ENCODE peak calls at places on chromosomes 11 and 22, in four cellular contexts. S is tibial artery, U is cardiac muscle cell, G is stomach. B is an unnamed sample.

GRCh38 chr11:7585816-7586215 is 72.0 kb downstream of the PPFIBP2 start:
- DNase-seq in U (no peak), G (no peak), S (no peak), B (no peak)

GRCh38 chr22:26658671-26659478 is 1.5 kb downstream of the MIAT start:
- DNase-seq in G (peak; percentile 40), U (no peak), S (no peak), B (no peak)

GRCh38 chr11:110645253-110645652 is 67.0 kb downstream of the ARHGAP20 start:
- DNase-seq in G (no peak), U (no peak), S (no peak), B (no peak)

GRCh38 chr11:114395776-114396175 is 4.5 kb downstream of the C11orf71 start:
- DNase-seq in U (no peak), S (no peak), G (no peak), B (no peak)

GRCh38 chr11:100004541-100004940 is 682.5 kb upstream of the ARHGAP42 start:
- DNase-seq in U (no peak), S (no peak), G (no peak), B (no peak)

GRCh38 chr11:14773755-14774154 is 118.3 kb downstream of the CYP2R1 start:
- DNase-seq in G (no peak), S (no peak), U (no peak), B (no peak)

GRCh38 chr11:2837096-2837601 is 48.4 kb downstream of the CDKN1C start:
- DNase-seq in U (peak; percentile 97), G (peak; percentile 82), S (peak; percentile 82), B (peak; percentile 83)

GRCh38 chr11:131688056-131688693 is 317.8 kb downstream of the NTM start:
- DNase-seq in G (peak; percentile 37), S (peak; percentile 37), U (peak; percentile 68), B (no peak)

GRCh38 chr22:44616882-44617655 is 84.9 kb upstream of the PRR5 start:
- DNase-seq in U (no peak), G (no peak), S (no peak), B (no peak)

GRCh38 chr22:43783777-43784176 is 28.3 kb downstream of the EFCAB6 start:
- DNase-seq in G (no peak), S (no peak), U (no peak), B (no peak)

GRCh38 chr22:50702821-50703725 is 30.4 kb downstream of the SHANK3 start:
- DNase-seq in U (no peak), G (no peak), S (no peak), B (peak; percentile 55)

GRCh38 chr11:35531246-35531645 is 5.8 kb upstream of the PAMR1 start:
- DNase-seq in G (no peak), S (no peak), U (no peak), B (no peak)

GRCh38 chr11:82494988-82495432 is 238.7 kb downstream of the FAM181B start:
- DNase-seq in G (no peak), U (peak; percentile 26), S (no peak), B (no peak)

GRCh38 chr11:14386895-14387480 is 28.0 kb upstream of the RRAS2 start:
- DNase-seq in U (peak; percentile 37), G (no peak), S (no peak), B (no peak)

GRCh38 chr22:23556026-23556620 is 24.0 kb downstream of the IGLL1 start:
- DNase-seq in G (no peak), U (no peak), S (no peak), B (peak; percentile 52)

GRCh38 chr11:112693781-112694180 is 267.4 kb upstream of the NCAM1 start:
- DNase-seq in U (no peak), S (no peak), G (no peak), B (no peak)

GRCh38 chr11:118353084-118353710 is 6.2 kb upstream of the UBE4A start:
- DNase-seq in S (no peak), G (no peak), U (peak; percentile 10), B (no peak)

GRCh38 chr11:111918390-111919256 is at the start of gene C11orf52:
- DNase-seq in S (no peak), U (peak; percentile 73), G (peak; percentile 89), B (peak; percentile 75)

GRCh38 chr11:35324981-35325380 is 94.4 kb downstream of the SLC1A2 start:
- DNase-seq in U (no peak), G (no peak), S (no peak), B (no peak)

GRCh38 chr11:96054870-96055705 is 131.2 kb upstream of the MTMR2 start:
- DNase-seq in U (peak; percentile 39), G (no peak), S (no peak), B (no peak)

GRCh38 chr11:8685306-8685705 is 2.7 kb downstream of the RPL27A start:
- DNase-seq in S (no peak), G (no peak), U (no peak), B (no peak)
- H3K36me3 ChIP-seq in S (peaks cover 27% of the 10 kb centered on the region), G (peaks cover 37% of the 10 kb centered on the region), U (peaks cover 27% of the 10 kb centered on the region), B (peaks cover 34% of the 10 kb centered on the region)

GRCh38 chr11:75272821-75273301 is 32.3 kb downstream of the TPBGL start:
- DNase-seq in S (peak; percentile 6), G (no peak), U (no peak), B (no peak)
- H3K27ac ChIP-seq in S (no peak overlapping the region), G (no peak overlapping the region), U (no peak overlapping the region), B (no peak overlapping the region)

GRCh38 chr11:30683176-30683575 is 97.0 kb upstream of the MPPED2 start:
- DNase-seq in S (no peak), U (no peak), G (no peak), B (no peak)
- TF ChIP-seq CTCF in S (no peak), U (no peak), G (no peak), B (no peak)

DNA sequence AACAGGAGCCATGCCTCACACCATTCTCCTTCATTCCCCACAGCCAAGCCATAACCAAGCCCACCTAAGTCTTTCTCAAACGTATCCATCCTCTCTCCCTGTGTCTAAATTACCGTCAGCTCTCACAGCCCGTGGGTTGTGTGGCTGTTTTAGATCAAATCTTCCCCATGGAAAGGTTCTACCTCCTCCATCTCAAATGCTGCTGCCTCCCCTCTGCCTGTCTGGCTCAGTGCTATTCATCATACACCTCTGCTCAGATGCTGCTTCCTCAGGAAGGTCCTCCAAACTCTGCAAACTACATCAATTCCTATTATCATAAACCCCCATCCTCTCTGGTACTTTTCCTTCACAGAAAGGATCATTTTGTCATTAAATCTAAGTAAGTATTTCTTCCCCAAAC is 15.1 kb downstream of the NFRKB start:
- DNase-seq in G (no peak), U (no peak), S (no peak), B (no peak)
- H3K36me3 ChIP-seq in G (peaks cover 100% of the 10 kb centered on the region), U (peaks cover 88% of the 10 kb centered on the region), S (peaks cover 89% of the 10 kb centered on the region), B (peaks cover 99% of the 10 kb centered on the region)

GRCh38 chr11:61297341-61297740 is 2.2 kb upstream of the VWCE start:
- DNase-seq in U (no peak), G (no peak), S (no peak), B (no peak)
- H3K27ac ChIP-seq in U (no peak overlapping the region), G (peak overlapping the region; percentile 7), S (no peak overlapping the region), B (peak overlapping the region; percentile 52)

DNA sequence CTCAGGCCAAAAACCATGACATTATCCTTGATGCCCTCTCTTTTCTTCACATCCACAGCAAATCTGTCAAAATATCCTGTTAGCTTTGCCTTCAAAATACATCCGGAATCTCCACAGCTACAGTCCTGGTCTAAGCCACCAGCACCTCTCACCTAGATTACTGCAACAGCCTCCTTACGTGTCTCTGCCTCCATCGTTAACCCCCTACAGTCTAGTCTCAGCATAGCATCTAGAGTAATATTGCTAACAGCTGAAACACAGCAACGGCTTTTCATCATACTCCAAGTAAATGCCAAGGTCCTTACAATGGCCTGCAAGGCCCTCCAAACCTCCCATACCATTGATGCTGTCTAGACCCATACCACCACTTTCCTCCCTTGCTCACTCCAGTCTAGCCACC is 4.4 kb downstream of the TSG101 start:
- DNase-seq in G (no peak), S (no peak), U (no peak), B (no peak)
- TF ChIP-seq CTCF in G (no peak), S (no peak), U (peak; percentile 23), B (no peak)

GRCh38 chr11:44928807-44929206 is 21.9 kb downstream of the TP53I11 start:
- DNase-seq in U (peak; percentile 57), G (no peak), S (no peak), B (no peak)

GRCh38 chr11:44927174-44927661 is 23.5 kb downstream of the TP53I11 start:
- DNase-seq in U (peak; percentile 86), G (peak; percentile 74), S (peak; percentile 38), B (peak; percentile 89)

GRCh38 chr11:44928144-44928543 is 22.5 kb downstream of the TP53I11 start:
- DNase-seq in S (no peak), U (no peak), G (no peak), B (no peak)

GRCh38 chr11:44923796-44924195 is 26.9 kb downstream of the TP53I11 start:
- DNase-seq in S (no peak), U (no peak), G (no peak), B (no peak)

DNA sequence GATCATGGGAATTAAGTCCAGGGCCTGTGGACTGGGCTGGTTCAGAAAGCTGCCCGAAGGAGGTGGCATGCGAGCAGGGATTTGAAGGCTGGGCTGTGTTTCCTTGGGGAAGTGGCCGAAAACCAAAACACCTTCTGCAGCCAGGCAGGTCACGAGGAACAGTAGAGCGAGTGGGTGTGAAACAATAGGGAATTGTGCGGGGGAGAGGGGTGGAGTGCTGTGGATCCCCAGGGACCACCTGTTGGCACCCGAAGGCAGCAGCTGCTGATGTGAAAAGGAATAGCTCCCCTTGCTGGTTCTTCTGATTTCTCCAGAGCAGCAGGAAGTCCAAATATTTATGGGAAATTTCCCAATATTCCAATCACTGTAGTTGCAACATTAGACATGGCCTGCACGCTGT is 24.6 kb downstream of the TP53I11 start:
- DNase-seq in S (no peak), G (no peak), U (no peak), B (no peak)
- H3K36me3 ChIP-seq in S (no peaks in the 10 kb centered on the region), G (peaks cover 4% of the 10 kb centered on the region), U (no peaks in the 10 kb centered on the region), B (peaks cover 3% of the 10 kb centered on the region)

GRCh38 chr11:78337554-78337924 is 80.1 kb downstream of the GAB2 start:
- DNase-seq in G (no peak), U (no peak), S (no peak), B (no peak)
- H3K27ac ChIP-seq in G (no peak overlapping the region), U (no peak overlapping the region), S (no peak overlapping the region), B (no peak overlapping the region)

B was measured in suprapubic skin.